ENCODE peak calls at places on chromosomes 13 and 19, in six cellular contexts. G is NCI-H510A treated with DMSO at 0.1 percent for 48 hours; P is stomach; E is psoas muscle; V is activated T-helper 2 cell treated with anti-CD3 and anti-CD28 coated beads, Interferon-gamma antibody, Interleukin-2, Interleukin-4, amounts not matched to agents 10 μg/mL and 5 μg/mL and 100 μg/mL, durations not matched to agents 14 hours and 24 hours and 36 hours; B is activated CD4-positive, alpha-beta T cell treated with anti-CD3 and anti-CD28 coated beads, Interleukin-2, amount 50 U/mL, for 24 hours. H is an unnamed sample.

GRCh38 chr13:33281951-33282595 is 3.5 kb downstream of the STARD13 start:
- DNase-seq in G (no peak), B (no peak), P (no peak), E (no peak), V (no peak), H (no peak)

GRCh38 chr13:36666482-36667264 is 7.1 kb upstream of the SERTM1 start:
- DNase-seq in B (no peak), E (no peak), V (no peak), G (peak), P (no peak), H (no peak)

GRCh38 chr19:19155495-19156219 is 14.4 kb downstream of the MEF2B start:
- DNase-seq in V (no peak), P (peak), E (no peak), B (no peak), G (no peak), H (no peak)

GRCh38 chr19:10011974-10012373 is 1.3 kb upstream of the RDH8 start:
- DNase-seq in G (no peak), E (no peak), V (no peak), B (no peak), P (no peak), H (no peak)

GRCh38 chr13:113537205-113537604 is 46.7 kb upstream of the DCUN1D2 start:
- DNase-seq in B (no peak), P (no peak), V (no peak), E (no peak), G (no peak), H (no peak)

GRCh38 chr19:13100031-13100588 is 2.5 kb downstream of the LYL1 start:
- DNase-seq in P (no peak), B (no peak), V (peak), G (no peak), E (no peak), H (no peak)

GRCh38 chr19:58330458-58330857 is 3.7 kb downstream of the ZSCAN22 start:
- DNase-seq in P (peak), G (no peak), B (no peak), V (no peak), E (no peak), H (no peak)

GRCh38 chr13:50580684-50581305 is 262.7 kb downstream of the DLEU7 start:
- DNase-seq in G (no peak), V (no peak), B (no peak), P (no peak), E (no peak), H (no peak)

GRCh38 chr13:68719815-68720214 is 1387.8 kb upstream of the ATXN8OS start:
- DNase-seq in B (no peak), P (no peak), G (no peak), V (no peak), E (no peak), H (no peak)

GRCh38 chr13:37109080-37109678 is 3.7 kb upstream of the CSNK1A1L start:
- DNase-seq in P (no peak), E (no peak), G (peak), B (no peak), V (no peak), H (no peak)

GRCh38 chr13:37148501-37148900 is 43.0 kb upstream of the CSNK1A1L start:
- DNase-seq in P (no peak), V (no peak), B (no peak), E (no peak), G (no peak), H (no peak)

GRCh38 chr19:31185261-31185660 is 164.0 kb downstream of the TSHZ3 start:
- DNase-seq in V (no peak), E (no peak), B (no peak), P (no peak), G (no peak), H (no peak)

GRCh38 chr13:39910833-39911232 is 255.4 kb downstream of the COG6 start:
- DNase-seq in G (no peak), V (no peak), B (no peak), P (no peak), E (no peak), H (no peak)

GRCh38 chr13:83057119-83057518 is 825.2 kb downstream of the SLITRK1 start:
- DNase-seq in G (no peak), E (no peak), B (no peak), P (no peak), V (no peak), H (no peak)

GRCh38 chr19:2548966-2549365 is 73.0 kb downstream of the GADD45B start:
- DNase-seq in B (no peak), E (no peak), G (no peak), P (no peak), V (no peak), H (no peak)

GRCh38 chr19:34274827-34275625 is 20.7 kb downstream of the GARRE1 start:
- DNase-seq in V (no peak), B (no peak), G (no peak), P (no peak), E (no peak), H (no peak)

GRCh38 chr19:35000647-35001501 is 751 bp downstream of the GRAMD1A start:
- DNase-seq in B (no peak), G (peak), V (peak), P (no peak), E (peak), H (no peak)

GRCh38 chr13:49643003-49643651 is 14.8 kb downstream of the ARL11 start:
- DNase-seq in B (no peak), V (no peak), E (no peak), P (no peak), G (no peak), H (no peak)

GRCh38 chr13:29758591-29759114 is 91.8 kb downstream of the UBL3 start:
- DNase-seq in P (peak), V (peak), G (no peak), B (no peak), E (no peak), H (no peak)

GRCh38 chr13:23463631-23464030 is 30.1 kb upstream of the SACS start:
- DNase-seq in B (no peak), E (no peak), P (no peak), G (no peak), V (no peak), H (no peak)

GRCh38 chr19:21607453-21607852 is 102.1 kb downstream of the ZNF429 start:
- DNase-seq in E (no peak), G (no peak), B (no peak), P (no peak), V (no peak), H (no peak)

GRCh38 chr13:111212517-111212873 is 97.4 kb downstream of the ARHGEF7 start:
- DNase-seq in E (no peak), B (no peak), P (no peak), G (no peak), V (no peak), H (no peak)

GRCh38 chr13:112066624-112067004 is 335 bp upstream of the SOX1 start:
- DNase-seq in B (no peak), E (peak), G (no peak), P (no peak), V (no peak), H (peak)

GRCh38 chr19:14674764-14675163 is at the start of gene ADGRE3:
- DNase-seq in G (no peak), B (no peak), E (no peak), V (no peak), P (no peak), H (no peak)

GRCh38 chr13:113995051-113995601 is 21.2 kb upstream of the C13orf46 start:
- DNase-seq in B (no peak), E (peak), V (no peak), P (no peak), G (no peak), H (peak)